ENCODE peak calls at places on chromosomes 13 and 19, in six cellular contexts. One of them, this sample, is unnamed.

GRCh38 chr19:5893907-5894703 is 9.5 kb downstream of the NDUFA11 start:
- DNase-seq in amniotic epithelial cell: no peak
- DNase-seq in HEK293T: no peak
- DNase-seq in T-helper 2 cell: no peak
- DNase-seq in breast epithelium: no peak
- DNase-seq in foreskin fibroblast: peak
- DNase-seq in this sample: peak

GRCh38 chr13:35760678-35761308 is 284.3 kb upstream of the MAB21L1 start:
- DNase-seq in amniotic epithelial cell: no peak
- DNase-seq in HEK293T: no peak
- DNase-seq in T-helper 2 cell: no peak
- DNase-seq in breast epithelium: no peak
- DNase-seq in foreskin fibroblast: no peak
- DNase-seq in this sample: no peak

GRCh38 chr19:45771331-45771933 is 2.4 kb upstream of the SIX5 start:
- DNase-seq in amniotic epithelial cell: no peak
- DNase-seq in HEK293T: no peak
- DNase-seq in T-helper 2 cell: no peak
- DNase-seq in breast epithelium: no peak
- DNase-seq in foreskin fibroblast: no peak
- DNase-seq in this sample: no peak

GRCh38 chr19:34976611-34977010 is 12.6 kb upstream of the ZNF792 start:
- DNase-seq in amniotic epithelial cell: peak
- DNase-seq in HEK293T: no peak
- DNase-seq in T-helper 2 cell: no peak
- DNase-seq in breast epithelium: no peak
- DNase-seq in foreskin fibroblast: no peak
- DNase-seq in this sample: no peak

GRCh38 chr19:46766569-46767317 is 20.5 kb upstream of the STRN4 start:
- DNase-seq in amniotic epithelial cell: no peak
- DNase-seq in HEK293T: peak
- DNase-seq in T-helper 2 cell: no peak
- DNase-seq in breast epithelium: no peak
- DNase-seq in foreskin fibroblast: peak
- DNase-seq in this sample: no peak

GRCh38 chr19:35715981-35716734 is 1.6 kb upstream of the KMT2B start:
- DNase-seq in amniotic epithelial cell: peak
- DNase-seq in HEK293T: peak
- DNase-seq in T-helper 2 cell: no peak
- DNase-seq in breast epithelium: peak
- DNase-seq in foreskin fibroblast: peak
- DNase-seq in this sample: peak

GRCh38 chr13:81017525-81018152 is 676.7 kb upstream of the SPRY2 start:
- DNase-seq in amniotic epithelial cell: peak
- DNase-seq in HEK293T: peak
- DNase-seq in T-helper 2 cell: no peak
- DNase-seq in breast epithelium: no peak
- DNase-seq in foreskin fibroblast: peak
- DNase-seq in this sample: peak

GRCh38 chr19:55070755-55071502 is 4.7 kb upstream of the EPS8L1 start:
- DNase-seq in amniotic epithelial cell: peak
- DNase-seq in HEK293T: no peak
- DNase-seq in T-helper 2 cell: no peak
- DNase-seq in breast epithelium: no peak
- DNase-seq in foreskin fibroblast: peak
- DNase-seq in this sample: peak

GRCh38 chr13:113002206-113002821 is 33.3 kb downstream of the MCF2L start:
- DNase-seq in amniotic epithelial cell: no peak
- DNase-seq in HEK293T: peak
- DNase-seq in T-helper 2 cell: no peak
- DNase-seq in breast epithelium: no peak
- DNase-seq in foreskin fibroblast: no peak
- DNase-seq in this sample: no peak

GRCh38 chr19:751501-752341 is 809 bp downstream of the MISP start:
- DNase-seq in amniotic epithelial cell: peak
- DNase-seq in HEK293T: no peak
- DNase-seq in T-helper 2 cell: no peak
- DNase-seq in breast epithelium: no peak
- DNase-seq in foreskin fibroblast: peak
- DNase-seq in this sample: peak

GRCh38 chr19:18590273-18591272 is 2.0 kb downstream of the REX1BD start:
- DNase-seq in amniotic epithelial cell: peak
- DNase-seq in HEK293T: peak
- DNase-seq in T-helper 2 cell: no peak
- DNase-seq in breast epithelium: no peak
- DNase-seq in foreskin fibroblast: peak
- DNase-seq in this sample: peak

GRCh38 chr19:15464394-15465385 is at the start of gene RASAL3:
- DNase-seq in amniotic epithelial cell: no peak
- DNase-seq in HEK293T: no peak
- DNase-seq in T-helper 2 cell: peak
- DNase-seq in breast epithelium: no peak
- DNase-seq in foreskin fibroblast: no peak
- DNase-seq in this sample: no peak

GRCh38 chr19:18060472-18060871 is 26.3 kb downstream of the IL12RB1 start:
- DNase-seq in amniotic epithelial cell: no peak
- DNase-seq in HEK293T: no peak
- DNase-seq in T-helper 2 cell: no peak
- DNase-seq in breast epithelium: no peak
- DNase-seq in foreskin fibroblast: no peak
- DNase-seq in this sample: no peak

GRCh38 chr13:110560606-110561334 is 752 bp downstream of the RAB20 start:
- DNase-seq in amniotic epithelial cell: peak
- DNase-seq in HEK293T: peak
- DNase-seq in T-helper 2 cell: no peak
- DNase-seq in breast epithelium: no peak
- DNase-seq in foreskin fibroblast: peak
- DNase-seq in this sample: peak

GRCh38 chr13:86020350-86021002 is 221.3 kb upstream of the SLITRK6 start:
- DNase-seq in amniotic epithelial cell: peak
- DNase-seq in HEK293T: peak
- DNase-seq in T-helper 2 cell: no peak
- DNase-seq in breast epithelium: no peak
- DNase-seq in foreskin fibroblast: no peak
- DNase-seq in this sample: peak

GRCh38 chr19:58218899-58219298 is 9.8 kb upstream of the ZNF544 start:
- DNase-seq in amniotic epithelial cell: peak
- DNase-seq in HEK293T: no peak
- DNase-seq in T-helper 2 cell: no peak
- DNase-seq in breast epithelium: no peak
- DNase-seq in foreskin fibroblast: peak
- DNase-seq in this sample: no peak

GRCh38 chr13:37173214-37173613 is 67.8 kb upstream of the CSNK1A1L start:
- DNase-seq in amniotic epithelial cell: peak
- DNase-seq in HEK293T: no peak
- DNase-seq in T-helper 2 cell: no peak
- DNase-seq in breast epithelium: no peak
- DNase-seq in foreskin fibroblast: peak
- DNase-seq in this sample: no peak

GRCh38 chr13:20489185-20489820 is 36.4 kb downstream of the CRYL1 start:
- DNase-seq in amniotic epithelial cell: no peak
- DNase-seq in HEK293T: peak
- DNase-seq in T-helper 2 cell: no peak
- DNase-seq in breast epithelium: no peak
- DNase-seq in foreskin fibroblast: no peak
- DNase-seq in this sample: peak

GRCh38 chr13:102141625-102142472 is 260.0 kb downstream of the FGF14 start:
- DNase-seq in amniotic epithelial cell: peak
- DNase-seq in HEK293T: no peak
- DNase-seq in T-helper 2 cell: no peak
- DNase-seq in breast epithelium: no peak
- DNase-seq in foreskin fibroblast: peak
- DNase-seq in this sample: peak

GRCh38 chr13:42181381-42181953 is 90.5 kb upstream of the AKAP11 start:
- DNase-seq in amniotic epithelial cell: peak
- DNase-seq in HEK293T: no peak
- DNase-seq in T-helper 2 cell: no peak
- DNase-seq in breast epithelium: no peak
- DNase-seq in foreskin fibroblast: peak
- DNase-seq in this sample: no peak

GRCh38 chr13:49733181-49733951 is 42.1 kb upstream of the EBPL start:
- DNase-seq in amniotic epithelial cell: no peak
- DNase-seq in HEK293T: no peak
- DNase-seq in T-helper 2 cell: no peak
- DNase-seq in breast epithelium: no peak
- DNase-seq in foreskin fibroblast: no peak
- DNase-seq in this sample: no peak

GRCh38 chr13:110137677-110138008 is 169.3 kb downstream of the COL4A1 start:
- DNase-seq in amniotic epithelial cell: no peak
- DNase-seq in HEK293T: peak
- DNase-seq in T-helper 2 cell: no peak
- DNase-seq in breast epithelium: no peak
- DNase-seq in foreskin fibroblast: no peak
- DNase-seq in this sample: peak

GRCh38 chr13:97223711-97224461 is 1.8 kb downstream of the MBNL2 start:
- DNase-seq in amniotic epithelial cell: peak
- DNase-seq in HEK293T: peak
- DNase-seq in T-helper 2 cell: no peak
- DNase-seq in breast epithelium: no peak
- DNase-seq in foreskin fibroblast: peak
- DNase-seq in this sample: peak

GRCh38 chr19:48961051-48961649 is 4.0 kb upstream of the FTL start:
- DNase-seq in amniotic epithelial cell: no peak
- DNase-seq in HEK293T: no peak
- DNase-seq in T-helper 2 cell: no peak
- DNase-seq in breast epithelium: no peak
- DNase-seq in foreskin fibroblast: peak
- DNase-seq in this sample: no peak

GRCh38 chr19:42268142-42268703 is 829 bp upstream of the CIC start:
- DNase-seq in amniotic epithelial cell: peak
- DNase-seq in HEK293T: peak
- DNase-seq in T-helper 2 cell: peak
- DNase-seq in breast epithelium: peak
- DNase-seq in foreskin fibroblast: peak
- DNase-seq in this sample: peak

GRCh38 chr19:41886761-41887710 is 4.1 kb downstream of the ARHGEF1 start:
- DNase-seq in amniotic epithelial cell: no peak
- DNase-seq in HEK293T: no peak
- DNase-seq in T-helper 2 cell: no peak
- DNase-seq in breast epithelium: no peak
- DNase-seq in foreskin fibroblast: no peak
- DNase-seq in this sample: no peak

This sample was measured in RWPE1.